ENCODE peak calls at places on chromosomes 5 and 9, in four cellular contexts. One of them, this sample, is unnamed.

GRCh38 chr9:33687779-33688178 is 107.6 kb upstream of the PRSS3 start:
- DNase-seq in spleen: no peak
- DNase-seq in transverse colon: no peak
- DNase-seq in right lobe of liver: no peak
- DNase-seq in this sample: no peak

GRCh38 chr5:104171958-104172357 is 609.4 kb upstream of the NUDT12 start:
- DNase-seq in spleen: no peak
- DNase-seq in transverse colon: no peak
- DNase-seq in right lobe of liver: no peak
- DNase-seq in this sample: no peak

GRCh38 chr5:150662731-150663516 is 1.9 kb downstream of the MYOZ3 start:
- DNase-seq in spleen: no peak
- DNase-seq in transverse colon: no peak
- DNase-seq in right lobe of liver: no peak
- DNase-seq in this sample: no peak

GRCh38 chr9:3507395-3508077 is 18.3 kb downstream of the RFX3 start:
- DNase-seq in spleen: no peak
- DNase-seq in transverse colon: no peak
- DNase-seq in right lobe of liver: no peak
- DNase-seq in this sample: no peak

GRCh38 chr9:83238871-83239624 is 176.1 kb upstream of the RASEF start:
- DNase-seq in spleen: no peak
- DNase-seq in transverse colon: peak; percentile 11
- DNase-seq in right lobe of liver: no peak
- DNase-seq in this sample: no peak

GRCh38 chr9:114902773-114903589 is 27.4 kb downstream of the TNFSF8 start:
- DNase-seq in spleen: no peak
- DNase-seq in transverse colon: no peak
- DNase-seq in right lobe of liver: no peak
- DNase-seq in this sample: no peak

GRCh38 chr5:148899993-148900392 is 73.6 kb downstream of the ADRB2 start:
- DNase-seq in spleen: no peak
- DNase-seq in transverse colon: no peak
- DNase-seq in right lobe of liver: no peak
- DNase-seq in this sample: no peak

GRCh38 chr5:61919920-61920319 is 386.1 kb upstream of the KIF2A start:
- DNase-seq in spleen: no peak
- DNase-seq in transverse colon: no peak
- DNase-seq in right lobe of liver: peak; percentile 55
- DNase-seq in this sample: no peak

GRCh38 chr9:37618817-37619216 is 26.4 kb upstream of the TOMM5 start:
- DNase-seq in spleen: no peak
- DNase-seq in transverse colon: no peak
- DNase-seq in right lobe of liver: no peak
- DNase-seq in this sample: no peak

GRCh38 chr9:104968025-104968982 is 40.3 kb upstream of the ABCA1 start:
- DNase-seq in spleen: peak; percentile 97
- DNase-seq in transverse colon: peak; percentile 91
- DNase-seq in right lobe of liver: peak; percentile 90
- DNase-seq in this sample: peak; percentile 90

GRCh38 chr9:115595951-115596742 is 478.2 kb upstream of the TNC start:
- DNase-seq in spleen: no peak
- DNase-seq in transverse colon: no peak
- DNase-seq in right lobe of liver: no peak
- DNase-seq in this sample: no peak

GRCh38 chr9:130535818-130536521 is 43.4 kb upstream of the FUBP3 start:
- DNase-seq in spleen: no peak
- DNase-seq in transverse colon: no peak
- DNase-seq in right lobe of liver: no peak
- DNase-seq in this sample: no peak

GRCh38 chr5:41510176-41510831 is at the start of gene PLCXD3:
- DNase-seq in spleen: peak; percentile 67
- DNase-seq in transverse colon: no peak
- DNase-seq in right lobe of liver: peak; percentile 21
- DNase-seq in this sample: no peak

GRCh38 chr5:116498478-116498877 is 76.1 kb downstream of the SEMA6A start:
- DNase-seq in spleen: no peak
- DNase-seq in transverse colon: peak; percentile 32
- DNase-seq in right lobe of liver: no peak
- DNase-seq in this sample: no peak

GRCh38 chr5:23013395-23013994 is 160.4 kb upstream of the CDH12 start:
- DNase-seq in spleen: no peak
- DNase-seq in transverse colon: no peak
- DNase-seq in right lobe of liver: no peak
- DNase-seq in this sample: no peak

GRCh38 chr5:176831026-176831423 is 20.7 kb downstream of the UNC5A start:
- DNase-seq in spleen: no peak
- DNase-seq in transverse colon: no peak
- DNase-seq in right lobe of liver: no peak
- DNase-seq in this sample: no peak

GRCh38 chr9:12859704-12860251 is 85.0 kb downstream of the LURAP1L start:
- DNase-seq in spleen: no peak
- DNase-seq in transverse colon: no peak
- DNase-seq in right lobe of liver: no peak
- DNase-seq in this sample: no peak

GRCh38 chr5:134122530-134122929 is 8.0 kb downstream of the TCF7 start:
- DNase-seq in spleen: peak; percentile 88
- DNase-seq in transverse colon: peak; percentile 57
- DNase-seq in right lobe of liver: peak; percentile 19
- DNase-seq in this sample: no peak

GRCh38 chr9:137702615-137703379 is 84.0 kb downstream of the EHMT1 start:
- DNase-seq in spleen: no peak
- DNase-seq in transverse colon: no peak
- DNase-seq in right lobe of liver: no peak
- DNase-seq in this sample: no peak

GRCh38 chr9:137703842-137704508 is 85.2 kb downstream of the EHMT1 start:
- DNase-seq in spleen: no peak
- DNase-seq in transverse colon: no peak
- DNase-seq in right lobe of liver: no peak
- DNase-seq in this sample: no peak

GRCh38 chr9:137707361-137707760 is 88.6 kb downstream of the EHMT1 start:
- DNase-seq in spleen: no peak
- DNase-seq in transverse colon: no peak
- DNase-seq in right lobe of liver: no peak
- DNase-seq in this sample: no peak

GRCh38 chr9:137705906-137706305 is 87.1 kb downstream of the EHMT1 start:
- DNase-seq in spleen: no peak
- DNase-seq in transverse colon: no peak
- DNase-seq in right lobe of liver: no peak
- DNase-seq in this sample: no peak

GRCh38 chr9:137705443-137705863 is 86.6 kb downstream of the EHMT1 start:
- DNase-seq in spleen: peak; percentile 89
- DNase-seq in transverse colon: peak; percentile 62
- DNase-seq in right lobe of liver: no peak
- DNase-seq in this sample: no peak
- H3K4me3 ChIP-seq in spleen: no peak overlapping the region
- H3K4me3 ChIP-seq in transverse colon: no peak overlapping the region
- H3K4me3 ChIP-seq in right lobe of liver: no peak overlapping the region
- H3K4me3 ChIP-seq in this sample: no peak overlapping the region

DNA sequence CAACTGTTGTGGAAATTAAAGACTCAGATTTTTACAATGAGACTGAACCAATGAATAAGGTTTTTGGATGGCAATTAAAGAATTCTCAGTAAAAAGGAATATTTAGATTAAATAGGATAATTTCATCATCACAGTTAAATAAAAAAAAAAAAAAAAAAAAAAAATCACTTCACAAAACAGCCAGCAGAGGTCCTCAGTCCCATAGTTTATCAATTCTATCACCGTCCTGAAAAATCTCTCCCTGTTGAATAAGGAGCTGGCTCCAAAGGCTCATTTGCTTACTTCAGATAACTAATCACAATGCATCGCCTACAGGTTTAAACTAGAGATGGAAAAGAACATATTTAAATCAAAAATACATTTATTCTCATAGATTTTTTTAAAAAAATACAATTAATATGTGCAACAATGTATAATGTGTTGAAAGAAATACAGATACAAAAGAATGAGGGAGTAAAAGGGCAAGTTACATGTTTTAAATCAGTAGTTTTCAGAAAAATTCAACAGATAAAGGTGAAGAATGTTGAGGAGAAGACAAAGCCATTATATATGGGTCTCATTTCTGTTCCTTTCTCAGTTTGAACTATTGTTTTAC is 175.8 kb upstream of the CHD1 start:
- DNase-seq in spleen: no peak
- DNase-seq in transverse colon: no peak
- DNase-seq in right lobe of liver: no peak
- DNase-seq in this sample: no peak
- TF ChIP-seq CTCF in spleen: no peak
- TF ChIP-seq CTCF in transverse colon: peak; percentile 60
- TF ChIP-seq CTCF in right lobe of liver: peak; percentile 60
- TF ChIP-seq CTCF in this sample: peak; percentile 50

GRCh38 chr9:135471751-135472640 is 7.6 kb upstream of the PPP1R26 start:
- DNase-seq in spleen: peak; percentile 28
- DNase-seq in transverse colon: no peak
- DNase-seq in right lobe of liver: no peak
- DNase-seq in this sample: no peak

GRCh38 chr9:135463140-135463539 is 16.4 kb upstream of the PPP1R26 start:
- DNase-seq in spleen: no peak
- DNase-seq in transverse colon: no peak
- DNase-seq in right lobe of liver: no peak
- DNase-seq in this sample: no peak

GRCh38 chr9:135464181-135464580 is 15.4 kb upstream of the PPP1R26 start:
- DNase-seq in spleen: no peak
- DNase-seq in transverse colon: no peak
- DNase-seq in right lobe of liver: no peak
- DNase-seq in this sample: no peak

GRCh38 chr9:135473972-135474543 is 5.5 kb upstream of the PPP1R26 start:
- DNase-seq in spleen: no peak
- DNase-seq in transverse colon: no peak
- DNase-seq in right lobe of liver: no peak
- DNase-seq in this sample: no peak

DNA sequence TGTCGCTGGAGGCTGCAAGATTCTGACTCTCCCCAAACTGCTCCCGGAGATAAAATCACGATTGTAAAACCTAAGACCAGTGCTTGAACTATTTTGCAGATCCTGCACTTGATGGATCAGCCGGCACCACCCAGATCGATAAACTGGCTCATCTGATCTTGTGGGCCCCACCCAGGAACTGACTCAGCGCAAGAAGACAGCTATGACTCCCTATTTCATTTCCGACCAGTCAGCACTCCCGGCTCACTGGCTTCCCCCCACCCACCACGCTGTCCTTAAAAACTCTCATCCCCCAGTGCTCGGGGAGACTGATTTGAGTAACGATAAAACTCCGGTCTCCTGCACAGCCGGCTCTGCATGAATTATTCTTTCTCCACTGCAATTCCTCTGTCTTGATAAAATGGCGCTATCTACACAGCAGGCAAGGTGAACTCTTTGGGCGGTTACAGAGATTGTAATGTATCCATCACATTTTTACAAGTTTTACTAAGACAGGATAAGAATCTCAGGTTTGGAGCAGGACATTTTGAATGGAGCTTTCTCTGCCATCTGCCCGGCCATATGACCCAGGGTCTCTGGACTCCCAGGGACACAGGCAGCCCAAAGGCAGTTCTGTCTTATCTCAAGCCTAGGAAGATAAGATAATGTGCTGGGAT is 10.6 kb upstream of the PPP1R26 start:
- DNase-seq in spleen: no peak
- DNase-seq in transverse colon: no peak
- DNase-seq in right lobe of liver: no peak
- DNase-seq in this sample: no peak
- H3K4me3 ChIP-seq in spleen: no peak overlapping the region
- H3K4me3 ChIP-seq in transverse colon: no peak overlapping the region
- H3K4me3 ChIP-seq in right lobe of liver: no peak overlapping the region
- H3K4me3 ChIP-seq in this sample: no peak overlapping the region

DNA sequence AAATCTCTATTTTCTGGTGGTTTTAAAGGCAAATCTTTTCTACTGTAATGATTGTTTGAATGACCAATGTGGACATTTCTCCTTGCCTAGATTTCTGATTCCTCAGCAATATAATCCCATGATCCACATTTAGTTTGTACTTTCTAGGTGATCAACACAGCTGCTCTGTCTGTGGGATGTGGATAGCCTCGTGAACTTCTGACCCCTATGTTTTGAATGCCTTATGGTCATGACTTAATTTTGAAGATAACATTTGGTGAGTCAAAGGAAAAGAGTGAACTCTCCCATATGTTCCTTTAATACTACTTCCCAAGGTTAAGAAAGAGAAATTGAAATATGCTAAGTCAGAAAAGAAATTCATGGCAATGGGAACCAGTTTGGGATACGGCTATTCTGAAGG is 147.5 kb downstream of the CAVIN4 start:
- DNase-seq in spleen: no peak
- DNase-seq in transverse colon: no peak
- DNase-seq in right lobe of liver: no peak
- DNase-seq in this sample: no peak
- TF ChIP-seq CTCF in spleen: no peak
- TF ChIP-seq CTCF in transverse colon: no peak
- TF ChIP-seq CTCF in right lobe of liver: no peak
- TF ChIP-seq CTCF in this sample: no peak

DNA sequence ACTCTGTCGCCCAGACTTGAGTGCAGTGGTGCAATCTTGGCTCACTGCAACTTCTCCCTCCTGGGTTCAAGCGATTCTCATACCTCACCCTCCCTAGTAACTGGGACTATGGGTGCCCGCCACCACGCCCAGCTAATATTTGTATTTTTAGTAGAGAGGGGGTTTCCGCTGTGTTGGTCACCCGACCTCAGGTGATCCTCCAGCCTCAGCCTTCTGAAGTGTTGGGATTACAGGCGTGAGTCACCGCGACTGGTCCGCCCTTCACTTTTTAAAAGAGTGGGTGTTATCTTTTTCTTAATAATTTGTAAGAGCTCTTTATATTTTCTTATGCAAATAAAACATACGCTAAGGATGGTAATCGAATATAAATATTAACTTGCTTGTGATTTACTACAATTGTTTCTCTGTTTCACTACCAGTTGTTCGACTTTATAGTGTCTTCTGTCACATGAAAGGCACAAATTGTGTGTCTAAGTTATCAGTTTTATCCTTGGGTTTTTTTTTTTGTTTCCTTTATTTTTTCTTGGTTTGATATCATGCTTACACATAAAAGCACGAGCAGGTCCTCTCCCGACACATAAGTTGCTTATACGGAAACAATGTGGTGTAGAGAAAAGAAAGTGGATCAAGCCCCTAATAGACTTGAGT is 1.9 kb upstream of the GPBP1 start:
- DNase-seq in spleen: no peak
- DNase-seq in transverse colon: peak; percentile 39
- DNase-seq in right lobe of liver: no peak
- DNase-seq in this sample: no peak
- H3K4me3 ChIP-seq in spleen: peak overlapping the region; percentile 59
- H3K4me3 ChIP-seq in transverse colon: peak overlapping the region; percentile 78
- H3K4me3 ChIP-seq in right lobe of liver: no peak overlapping the region
- H3K4me3 ChIP-seq in this sample: peak overlapping the region; percentile 95

GRCh38 chr9:35814106-35814840 is 569 bp downstream of the HINT2 start:
- DNase-seq in spleen: peak; percentile 92
- DNase-seq in transverse colon: peak; percentile 75
- DNase-seq in right lobe of liver: peak; percentile 59
- DNase-seq in this sample: no peak
- TF ChIP-seq CTCF in spleen: peak; percentile 25
- TF ChIP-seq CTCF in transverse colon: peak; percentile 16
- TF ChIP-seq CTCF in right lobe of liver: peak; percentile 10
- TF ChIP-seq CTCF in this sample: peak; percentile 52